ENCODE peak calls at places on chromosomes 12 and 14, in nine cellular contexts. One of them, this sample, is unnamed.

GRCh38 chr12:113196996-113197395 is 11.5 kb downstream of the RITA1 start:
- DNase-seq in neural crest cell: peak; percentile 43
- DNase-seq in cerebellar cortex: peak; percentile 86
- DNase-seq in choroid plexus epithelial cell: peak; percentile 89
- DNase-seq in head of caudate nucleus: peak; percentile 76
- DNase-seq in H9: peak; percentile 82
- DNase-seq in lower leg skin: peak; percentile 93
- DNase-seq in activated T-helper 2 cell treated with anti-CD3 and anti-CD28 coated beads, Interferon-gamma antibody, Interleukin-2, Interleukin-4, amounts not matched to agents 10 μg/mL and 5 μg/mL and 100 μg/mL, durations not matched to agents 14 hours and 24 hours and 36 hours: peak; percentile 61
- DNase-seq in H54: peak; percentile 58
- DNase-seq in this sample: peak; percentile 82

GRCh38 chr14:99769123-99769522 is 24.1 kb upstream of the EML1 start:
- DNase-seq in neural crest cell: no peak
- DNase-seq in cerebellar cortex: no peak
- DNase-seq in choroid plexus epithelial cell: no peak
- DNase-seq in head of caudate nucleus: no peak
- DNase-seq in H9: no peak
- DNase-seq in lower leg skin: no peak
- DNase-seq in activated T-helper 2 cell treated with anti-CD3 and anti-CD28 coated beads, Interferon-gamma antibody, Interleukin-2, Interleukin-4, amounts not matched to agents 10 μg/mL and 5 μg/mL and 100 μg/mL, durations not matched to agents 14 hours and 24 hours and 36 hours: no peak
- DNase-seq in H54: no peak
- DNase-seq in this sample: no peak

GRCh38 chr12:50050410-50051280 is 6.8 kb upstream of the ASIC1 start:
- DNase-seq in neural crest cell: no peak
- DNase-seq in cerebellar cortex: no peak
- DNase-seq in choroid plexus epithelial cell: peak; percentile 50
- DNase-seq in head of caudate nucleus: no peak
- DNase-seq in H9: peak; percentile 69
- DNase-seq in lower leg skin: peak; percentile 93
- DNase-seq in activated T-helper 2 cell treated with anti-CD3 and anti-CD28 coated beads, Interferon-gamma antibody, Interleukin-2, Interleukin-4, amounts not matched to agents 10 μg/mL and 5 μg/mL and 100 μg/mL, durations not matched to agents 14 hours and 24 hours and 36 hours: no peak
- DNase-seq in H54: no peak
- DNase-seq in this sample: no peak

GRCh38 chr12:114751712-114752111 is 67.7 kb upstream of the TBX3 start:
- DNase-seq in neural crest cell: no peak
- DNase-seq in cerebellar cortex: no peak
- DNase-seq in choroid plexus epithelial cell: no peak
- DNase-seq in head of caudate nucleus: no peak
- DNase-seq in H9: no peak
- DNase-seq in lower leg skin: no peak
- DNase-seq in activated T-helper 2 cell treated with anti-CD3 and anti-CD28 coated beads, Interferon-gamma antibody, Interleukin-2, Interleukin-4, amounts not matched to agents 10 μg/mL and 5 μg/mL and 100 μg/mL, durations not matched to agents 14 hours and 24 hours and 36 hours: no peak
- DNase-seq in H54: no peak
- DNase-seq in this sample: no peak

GRCh38 chr14:77642407-77642806 is 26.0 kb upstream of the SPTLC2 start:
- DNase-seq in neural crest cell: no peak
- DNase-seq in cerebellar cortex: no peak
- DNase-seq in choroid plexus epithelial cell: no peak
- DNase-seq in head of caudate nucleus: no peak
- DNase-seq in H9: no peak
- DNase-seq in lower leg skin: no peak
- DNase-seq in activated T-helper 2 cell treated with anti-CD3 and anti-CD28 coated beads, Interferon-gamma antibody, Interleukin-2, Interleukin-4, amounts not matched to agents 10 μg/mL and 5 μg/mL and 100 μg/mL, durations not matched to agents 14 hours and 24 hours and 36 hours: no peak
- DNase-seq in H54: no peak
- DNase-seq in this sample: no peak

GRCh38 chr14:104983231-104983721 is 2.3 kb upstream of the CLBA1 start:
- DNase-seq in neural crest cell: no peak
- DNase-seq in cerebellar cortex: no peak
- DNase-seq in choroid plexus epithelial cell: no peak
- DNase-seq in head of caudate nucleus: no peak
- DNase-seq in H9: peak; percentile 29
- DNase-seq in lower leg skin: no peak
- DNase-seq in activated T-helper 2 cell treated with anti-CD3 and anti-CD28 coated beads, Interferon-gamma antibody, Interleukin-2, Interleukin-4, amounts not matched to agents 10 μg/mL and 5 μg/mL and 100 μg/mL, durations not matched to agents 14 hours and 24 hours and 36 hours: no peak
- DNase-seq in H54: no peak
- DNase-seq in this sample: no peak

GRCh38 chr12:18403182-18403581 is 141.9 kb downstream of the PIK3C2G start:
- DNase-seq in neural crest cell: no peak
- DNase-seq in cerebellar cortex: no peak
- DNase-seq in choroid plexus epithelial cell: no peak
- DNase-seq in head of caudate nucleus: no peak
- DNase-seq in H9: no peak
- DNase-seq in lower leg skin: no peak
- DNase-seq in activated T-helper 2 cell treated with anti-CD3 and anti-CD28 coated beads, Interferon-gamma antibody, Interleukin-2, Interleukin-4, amounts not matched to agents 10 μg/mL and 5 μg/mL and 100 μg/mL, durations not matched to agents 14 hours and 24 hours and 36 hours: no peak
- DNase-seq in H54: no peak
- DNase-seq in this sample: no peak

GRCh38 chr12:17950898-17951297 is 139.1 kb downstream of the RERGL start:
- DNase-seq in neural crest cell: no peak
- DNase-seq in cerebellar cortex: no peak
- DNase-seq in choroid plexus epithelial cell: no peak
- DNase-seq in head of caudate nucleus: no peak
- DNase-seq in H9: no peak
- DNase-seq in lower leg skin: no peak
- DNase-seq in activated T-helper 2 cell treated with anti-CD3 and anti-CD28 coated beads, Interferon-gamma antibody, Interleukin-2, Interleukin-4, amounts not matched to agents 10 μg/mL and 5 μg/mL and 100 μg/mL, durations not matched to agents 14 hours and 24 hours and 36 hours: no peak
- DNase-seq in H54: no peak
- DNase-seq in this sample: no peak

GRCh38 chr14:34355584-34356266 is 106.3 kb downstream of the SPTSSA start:
- DNase-seq in neural crest cell: no peak
- DNase-seq in cerebellar cortex: peak; percentile 85
- DNase-seq in choroid plexus epithelial cell: peak; percentile 69
- DNase-seq in head of caudate nucleus: no peak
- DNase-seq in H9: no peak
- DNase-seq in lower leg skin: no peak
- DNase-seq in activated T-helper 2 cell treated with anti-CD3 and anti-CD28 coated beads, Interferon-gamma antibody, Interleukin-2, Interleukin-4, amounts not matched to agents 10 μg/mL and 5 μg/mL and 100 μg/mL, durations not matched to agents 14 hours and 24 hours and 36 hours: no peak
- DNase-seq in H54: no peak
- DNase-seq in this sample: peak; percentile 11

GRCh38 chr12:100717733-100718067 is 76.9 kb upstream of the ANO4 start:
- DNase-seq in neural crest cell: no peak
- DNase-seq in cerebellar cortex: no peak
- DNase-seq in choroid plexus epithelial cell: no peak
- DNase-seq in head of caudate nucleus: no peak
- DNase-seq in H9: no peak
- DNase-seq in lower leg skin: no peak
- DNase-seq in activated T-helper 2 cell treated with anti-CD3 and anti-CD28 coated beads, Interferon-gamma antibody, Interleukin-2, Interleukin-4, amounts not matched to agents 10 μg/mL and 5 μg/mL and 100 μg/mL, durations not matched to agents 14 hours and 24 hours and 36 hours: no peak
- DNase-seq in H54: no peak
- DNase-seq in this sample: no peak

GRCh38 chr14:68020999-68021663 is 201.6 kb downstream of the RAD51B start:
- DNase-seq in neural crest cell: no peak
- DNase-seq in cerebellar cortex: no peak
- DNase-seq in choroid plexus epithelial cell: no peak
- DNase-seq in head of caudate nucleus: no peak
- DNase-seq in H9: no peak
- DNase-seq in lower leg skin: no peak
- DNase-seq in activated T-helper 2 cell treated with anti-CD3 and anti-CD28 coated beads, Interferon-gamma antibody, Interleukin-2, Interleukin-4, amounts not matched to agents 10 μg/mL and 5 μg/mL and 100 μg/mL, durations not matched to agents 14 hours and 24 hours and 36 hours: no peak
- DNase-seq in H54: no peak
- DNase-seq in this sample: no peak

GRCh38 chr12:27674989-27675388 is 21.3 kb upstream of the REP15 start:
- DNase-seq in neural crest cell: no peak
- DNase-seq in cerebellar cortex: no peak
- DNase-seq in choroid plexus epithelial cell: no peak
- DNase-seq in head of caudate nucleus: no peak
- DNase-seq in H9: no peak
- DNase-seq in lower leg skin: no peak
- DNase-seq in activated T-helper 2 cell treated with anti-CD3 and anti-CD28 coated beads, Interferon-gamma antibody, Interleukin-2, Interleukin-4, amounts not matched to agents 10 μg/mL and 5 μg/mL and 100 μg/mL, durations not matched to agents 14 hours and 24 hours and 36 hours: no peak
- DNase-seq in H54: no peak
- DNase-seq in this sample: no peak

GRCh38 chr14:70934502-70935134 is 27.4 kb downstream of the PCNX1 start:
- DNase-seq in neural crest cell: no peak
- DNase-seq in cerebellar cortex: no peak
- DNase-seq in choroid plexus epithelial cell: peak; percentile 70
- DNase-seq in head of caudate nucleus: no peak
- DNase-seq in H9: no peak
- DNase-seq in lower leg skin: no peak
- DNase-seq in activated T-helper 2 cell treated with anti-CD3 and anti-CD28 coated beads, Interferon-gamma antibody, Interleukin-2, Interleukin-4, amounts not matched to agents 10 μg/mL and 5 μg/mL and 100 μg/mL, durations not matched to agents 14 hours and 24 hours and 36 hours: no peak
- DNase-seq in H54: no peak
- DNase-seq in this sample: no peak

GRCh38 chr12:125533434-125534029 is 468.3 kb downstream of the AACS start:
- DNase-seq in neural crest cell: peak; percentile 81
- DNase-seq in cerebellar cortex: peak; percentile 44
- DNase-seq in choroid plexus epithelial cell: no peak
- DNase-seq in head of caudate nucleus: peak; percentile 82
- DNase-seq in H9: peak; percentile 89
- DNase-seq in lower leg skin: no peak
- DNase-seq in activated T-helper 2 cell treated with anti-CD3 and anti-CD28 coated beads, Interferon-gamma antibody, Interleukin-2, Interleukin-4, amounts not matched to agents 10 μg/mL and 5 μg/mL and 100 μg/mL, durations not matched to agents 14 hours and 24 hours and 36 hours: no peak
- DNase-seq in H54: peak; percentile 38
- DNase-seq in this sample: peak; percentile 70

GRCh38 chr14:89349196-89350008 is 67.6 kb downstream of the FOXN3 start:
- DNase-seq in neural crest cell: peak; percentile 55
- DNase-seq in cerebellar cortex: peak; percentile 99
- DNase-seq in choroid plexus epithelial cell: peak; percentile 21
- DNase-seq in head of caudate nucleus: peak; percentile 81
- DNase-seq in H9: peak; percentile 79
- DNase-seq in lower leg skin: no peak
- DNase-seq in activated T-helper 2 cell treated with anti-CD3 and anti-CD28 coated beads, Interferon-gamma antibody, Interleukin-2, Interleukin-4, amounts not matched to agents 10 μg/mL and 5 μg/mL and 100 μg/mL, durations not matched to agents 14 hours and 24 hours and 36 hours: no peak
- DNase-seq in H54: no peak
- DNase-seq in this sample: no peak

GRCh38 chr14:101476931-101477553 is 84.3 kb upstream of the DIO3 start:
- DNase-seq in neural crest cell: no peak
- DNase-seq in cerebellar cortex: no peak
- DNase-seq in choroid plexus epithelial cell: no peak
- DNase-seq in head of caudate nucleus: no peak
- DNase-seq in H9: peak; percentile 92
- DNase-seq in lower leg skin: peak; percentile 73
- DNase-seq in activated T-helper 2 cell treated with anti-CD3 and anti-CD28 coated beads, Interferon-gamma antibody, Interleukin-2, Interleukin-4, amounts not matched to agents 10 μg/mL and 5 μg/mL and 100 μg/mL, durations not matched to agents 14 hours and 24 hours and 36 hours: no peak
- DNase-seq in H54: peak; percentile 40
- DNase-seq in this sample: no peak

GRCh38 chr14:100839573-100840175 is 13.8 kb downstream of the MEG3 start:
- DNase-seq in neural crest cell: no peak
- DNase-seq in cerebellar cortex: no peak
- DNase-seq in choroid plexus epithelial cell: no peak
- DNase-seq in head of caudate nucleus: no peak
- DNase-seq in H9: no peak
- DNase-seq in lower leg skin: no peak
- DNase-seq in activated T-helper 2 cell treated with anti-CD3 and anti-CD28 coated beads, Interferon-gamma antibody, Interleukin-2, Interleukin-4, amounts not matched to agents 10 μg/mL and 5 μg/mL and 100 μg/mL, durations not matched to agents 14 hours and 24 hours and 36 hours: no peak
- DNase-seq in H54: no peak
- DNase-seq in this sample: no peak

GRCh38 chr14:54447231-54447692 is 6.1 kb upstream of the CNIH1 start:
- DNase-seq in neural crest cell: no peak
- DNase-seq in cerebellar cortex: no peak
- DNase-seq in choroid plexus epithelial cell: peak; percentile 89
- DNase-seq in head of caudate nucleus: no peak
- DNase-seq in H9: no peak
- DNase-seq in lower leg skin: no peak
- DNase-seq in activated T-helper 2 cell treated with anti-CD3 and anti-CD28 coated beads, Interferon-gamma antibody, Interleukin-2, Interleukin-4, amounts not matched to agents 10 μg/mL and 5 μg/mL and 100 μg/mL, durations not matched to agents 14 hours and 24 hours and 36 hours: no peak
- DNase-seq in H54: no peak
- DNase-seq in this sample: no peak

GRCh38 chr14:43778956-43779639 is 728.0 kb downstream of the FSCB start:
- DNase-seq in neural crest cell: no peak
- DNase-seq in cerebellar cortex: no peak
- DNase-seq in choroid plexus epithelial cell: no peak
- DNase-seq in head of caudate nucleus: no peak
- DNase-seq in H9: no peak
- DNase-seq in lower leg skin: no peak
- DNase-seq in activated T-helper 2 cell treated with anti-CD3 and anti-CD28 coated beads, Interferon-gamma antibody, Interleukin-2, Interleukin-4, amounts not matched to agents 10 μg/mL and 5 μg/mL and 100 μg/mL, durations not matched to agents 14 hours and 24 hours and 36 hours: no peak
- DNase-seq in H54: no peak
- DNase-seq in this sample: no peak

GRCh38 chr12:106950591-106950990 is 5.1 kb upstream of the TMEM263 start:
- DNase-seq in neural crest cell: no peak
- DNase-seq in cerebellar cortex: no peak
- DNase-seq in choroid plexus epithelial cell: no peak
- DNase-seq in head of caudate nucleus: no peak
- DNase-seq in H9: no peak
- DNase-seq in lower leg skin: no peak
- DNase-seq in activated T-helper 2 cell treated with anti-CD3 and anti-CD28 coated beads, Interferon-gamma antibody, Interleukin-2, Interleukin-4, amounts not matched to agents 10 μg/mL and 5 μg/mL and 100 μg/mL, durations not matched to agents 14 hours and 24 hours and 36 hours: no peak
- DNase-seq in H54: no peak
- DNase-seq in this sample: no peak

GRCh38 chr12:22656835-22657234 is 31.9 kb downstream of the ETNK1 start:
- DNase-seq in neural crest cell: no peak
- DNase-seq in cerebellar cortex: no peak
- DNase-seq in choroid plexus epithelial cell: no peak
- DNase-seq in head of caudate nucleus: no peak
- DNase-seq in H9: no peak
- DNase-seq in lower leg skin: no peak
- DNase-seq in activated T-helper 2 cell treated with anti-CD3 and anti-CD28 coated beads, Interferon-gamma antibody, Interleukin-2, Interleukin-4, amounts not matched to agents 10 μg/mL and 5 μg/mL and 100 μg/mL, durations not matched to agents 14 hours and 24 hours and 36 hours: no peak
- DNase-seq in H54: no peak
- DNase-seq in this sample: no peak

GRCh38 chr12:9378430-9378835 is 170.2 kb upstream of the PZP start:
- DNase-seq in neural crest cell: no peak
- DNase-seq in cerebellar cortex: peak; percentile 10
- DNase-seq in choroid plexus epithelial cell: peak; percentile 30
- DNase-seq in head of caudate nucleus: no peak
- DNase-seq in H9: peak; percentile 63
- DNase-seq in lower leg skin: no peak
- DNase-seq in activated T-helper 2 cell treated with anti-CD3 and anti-CD28 coated beads, Interferon-gamma antibody, Interleukin-2, Interleukin-4, amounts not matched to agents 10 μg/mL and 5 μg/mL and 100 μg/mL, durations not matched to agents 14 hours and 24 hours and 36 hours: no peak
- DNase-seq in H54: peak; percentile 12
- DNase-seq in this sample: no peak

GRCh38 chr12:98456583-98457573 is 58.5 kb upstream of the TMPO start:
- DNase-seq in neural crest cell: peak; percentile 17
- DNase-seq in cerebellar cortex: peak; percentile 48
- DNase-seq in choroid plexus epithelial cell: peak; percentile 43
- DNase-seq in head of caudate nucleus: no peak
- DNase-seq in H9: peak; percentile 78
- DNase-seq in lower leg skin: peak; percentile 82
- DNase-seq in activated T-helper 2 cell treated with anti-CD3 and anti-CD28 coated beads, Interferon-gamma antibody, Interleukin-2, Interleukin-4, amounts not matched to agents 10 μg/mL and 5 μg/mL and 100 μg/mL, durations not matched to agents 14 hours and 24 hours and 36 hours: no peak
- DNase-seq in H54: no peak
- DNase-seq in this sample: no peak

GRCh38 chr14:50935126-50936090 is 8.9 kb downstream of the PYGL start:
- DNase-seq in neural crest cell: no peak
- DNase-seq in cerebellar cortex: no peak
- DNase-seq in choroid plexus epithelial cell: no peak
- DNase-seq in head of caudate nucleus: no peak
- DNase-seq in H9: no peak
- DNase-seq in lower leg skin: no peak
- DNase-seq in activated T-helper 2 cell treated with anti-CD3 and anti-CD28 coated beads, Interferon-gamma antibody, Interleukin-2, Interleukin-4, amounts not matched to agents 10 μg/mL and 5 μg/mL and 100 μg/mL, durations not matched to agents 14 hours and 24 hours and 36 hours: no peak
- DNase-seq in H54: no peak
- DNase-seq in this sample: no peak

GRCh38 chr12:109758406-109759075 is 44.9 kb downstream of the FAM222A start:
- DNase-seq in neural crest cell: no peak
- DNase-seq in cerebellar cortex: no peak
- DNase-seq in choroid plexus epithelial cell: no peak
- DNase-seq in head of caudate nucleus: no peak
- DNase-seq in H9: peak; percentile 36
- DNase-seq in lower leg skin: peak; percentile 59
- DNase-seq in activated T-helper 2 cell treated with anti-CD3 and anti-CD28 coated beads, Interferon-gamma antibody, Interleukin-2, Interleukin-4, amounts not matched to agents 10 μg/mL and 5 μg/mL and 100 μg/mL, durations not matched to agents 14 hours and 24 hours and 36 hours: no peak
- DNase-seq in H54: no peak
- DNase-seq in this sample: no peak

GRCh38 chr12:131455581-131456110 is 255.2 kb upstream of the SFSWAP start:
- DNase-seq in neural crest cell: no peak
- DNase-seq in cerebellar cortex: no peak
- DNase-seq in choroid plexus epithelial cell: no peak
- DNase-seq in head of caudate nucleus: no peak
- DNase-seq in H9: peak; percentile 18
- DNase-seq in lower leg skin: peak; percentile 48
- DNase-seq in activated T-helper 2 cell treated with anti-CD3 and anti-CD28 coated beads, Interferon-gamma antibody, Interleukin-2, Interleukin-4, amounts not matched to agents 10 μg/mL and 5 μg/mL and 100 μg/mL, durations not matched to agents 14 hours and 24 hours and 36 hours: no peak
- DNase-seq in H54: no peak
- DNase-seq in this sample: no peak

GRCh38 chr14:34199585-34199984 is 248.7 kb upstream of the EGLN3 start:
- DNase-seq in neural crest cell: no peak
- DNase-seq in cerebellar cortex: no peak
- DNase-seq in choroid plexus epithelial cell: peak; percentile 56
- DNase-seq in head of caudate nucleus: no peak
- DNase-seq in H9: no peak
- DNase-seq in lower leg skin: no peak
- DNase-seq in activated T-helper 2 cell treated with anti-CD3 and anti-CD28 coated beads, Interferon-gamma antibody, Interleukin-2, Interleukin-4, amounts not matched to agents 10 μg/mL and 5 μg/mL and 100 μg/mL, durations not matched to agents 14 hours and 24 hours and 36 hours: peak; percentile 16
- DNase-seq in H54: no peak
- DNase-seq in this sample: no peak

GRCh38 chr14:32762886-32763285 is 175.8 kb upstream of the NPAS3 start:
- DNase-seq in neural crest cell: no peak
- DNase-seq in cerebellar cortex: no peak
- DNase-seq in choroid plexus epithelial cell: peak; percentile 78
- DNase-seq in head of caudate nucleus: no peak
- DNase-seq in H9: no peak
- DNase-seq in lower leg skin: no peak
- DNase-seq in activated T-helper 2 cell treated with anti-CD3 and anti-CD28 coated beads, Interferon-gamma antibody, Interleukin-2, Interleukin-4, amounts not matched to agents 10 μg/mL and 5 μg/mL and 100 μg/mL, durations not matched to agents 14 hours and 24 hours and 36 hours: no peak
- DNase-seq in H54: no peak
- DNase-seq in this sample: no peak